ENCODE peak calls at places on chromosomes 3 and 15, in ten cellular contexts. O is hypothalamus; K is HFF-Myc; A is tibial artery; G is WERI-Rb-1; J is fibroblast of the aortic adventitia; M is A549; F is stimulated activated CD8-positive, alpha-beta memory T cell treated with anti-CD3 and anti-CD28 coated beads, Interleukin-15, amount 100 ng/mL, for 24 hours; T is effector memory CD8-positive, alpha-beta T cell; Q is COR-L47. L is an unnamed sample.

GRCh38 chr3:190566043-190566933 is 52.4 kb downstream of the IL1RAP start:
- DNase-seq in F (no peak), K (peak; percentile 99), M (peak; percentile 62), O (peak; percentile 39), G (peak; percentile 76), Q (no peak), J (peak; percentile 100), A (peak; percentile 88), T (no peak), L (peak; percentile 98)

GRCh38 chr3:82000350-82000749 is 238.9 kb upstream of the GBE1 start:
- DNase-seq in M (no peak), F (no peak), K (no peak), G (no peak), Q (no peak), O (no peak), A (no peak), J (no peak), T (no peak), L (no peak)

GRCh38 chr15:85792872-85793621 is 1.7 kb downstream of the KLHL25 start:
- DNase-seq in A (no peak), O (no peak), K (no peak), F (no peak), G (no peak), M (no peak), T (no peak), Q (no peak), J (no peak), L (no peak)

GRCh38 chr3:54320376-54320775 is 198.0 kb downstream of the CACNA2D3 start:
- DNase-seq in T (no peak), J (no peak), M (no peak), Q (no peak), G (no peak), A (no peak), F (no peak), O (no peak), K (no peak), L (no peak)

GRCh38 chr3:50674349-50675178 is at the start of gene DOCK3:
- DNase-seq in J (peak; percentile 30), T (peak; percentile 49), F (peak; percentile 35), A (peak; percentile 42), Q (no peak), O (peak; percentile 67), G (peak; percentile 57), M (peak; percentile 43), K (no peak), L (peak; percentile 88)

GRCh38 chr15:49155834-49156627 is 632 bp upstream of the COPS2 start:
- DNase-seq in F (no peak), A (no peak), Q (no peak), J (peak; percentile 27), T (no peak), O (no peak), M (no peak), G (peak; percentile 14), K (no peak), L (peak; percentile 73)

GRCh38 chr15:73932381-73933191 is 6.3 kb downstream of the LOXL1 start:
- DNase-seq in F (no peak), K (no peak), T (no peak), M (no peak), O (no peak), A (no peak), G (no peak), Q (no peak), J (peak; percentile 32), L (no peak)

GRCh38 chr3:125310623-125311076 is 64.5 kb downstream of the ZNF148 start:
- DNase-seq in M (no peak), Q (no peak), G (no peak), K (no peak), J (no peak), T (peak; percentile 33), A (no peak), F (no peak), O (no peak), L (no peak)

GRCh38 chr3:156826896-156827882 is 1.0 kb downstream of the LEKR1 start:
- DNase-seq in F (no peak), A (no peak), O (no peak), J (no peak), M (no peak), G (no peak), Q (no peak), T (peak; percentile 9), K (no peak), L (no peak)

GRCh38 chr15:26729581-26729980 is 43.3 kb downstream of the GABRB3 start:
- DNase-seq in K (no peak), Q (no peak), J (no peak), F (no peak), A (no peak), O (no peak), M (no peak), G (no peak), T (no peak), L (no peak)

GRCh38 chr3:52873433-52874159 is 23.8 kb downstream of the STIMATE start:
- DNase-seq in O (no peak), J (peak; percentile 88), F (no peak), T (no peak), G (no peak), A (no peak), M (no peak), K (no peak), Q (no peak), L (peak; percentile 30)

GRCh38 chr3:187639912-187640822 is 30.0 kb downstream of the SST start:
- DNase-seq in F (no peak), Q (no peak), T (no peak), A (no peak), M (no peak), J (no peak), O (no peak), G (no peak), K (no peak), L (no peak)

L was measured in adipocyte.